ENCODE peak calls at places on chromosome 13, in four cellular contexts. B is NB4, Z is smooth muscle cell of the brain vasculature, D is NCI-H1930. H is an unnamed sample.

GRCh38 chr13:53778937-53779336 is 750.3 kb downstream of the OLFM4 start:
- DNase-seq in B (no peak), Z (no peak), D (no peak), H (no peak)

GRCh38 chr13:48334534-48335127 is 31.1 kb downstream of the RB1 start:
- DNase-seq in B (peak), D (no peak), Z (peak), H (no peak)

GRCh38 chr13:45412274-45413049 is 5.7 kb downstream of the SLC25A30 start:
- DNase-seq in Z (no peak), D (no peak), B (no peak), H (no peak)

GRCh38 chr13:74869846-74870245 is 612.1 kb downstream of the TBC1D4 start:
- DNase-seq in D (no peak), B (no peak), Z (no peak), H (no peak)

GRCh38 chr13:112168771-112169170 is 101.8 kb downstream of the SOX1 start:
- DNase-seq in D (no peak), Z (no peak), B (no peak), H (no peak)

GRCh38 chr13:46575843-46576242 is 22.9 kb downstream of the LRCH1 start:
- DNase-seq in B (no peak), Z (no peak), D (no peak), H (no peak)

GRCh38 chr13:41708648-41709175 is 251.4 kb downstream of the RGCC start:
- DNase-seq in Z (no peak), D (no peak), B (no peak), H (no peak)

GRCh38 chr13:30164141-30164540 is 143.2 kb downstream of the KATNAL1 start:
- DNase-seq in D (no peak), B (no peak), Z (no peak), H (no peak)

GRCh38 chr13:36752673-36753072 is 66.3 kb upstream of the RFXAP start:
- DNase-seq in D (no peak), B (no peak), Z (no peak), H (no peak)

GRCh38 chr13:104008571-104009435 is 942.6 kb upstream of the SLC10A2 start:
- DNase-seq in D (no peak), B (no peak), Z (no peak), H (no peak)

GRCh38 chr13:79538757-79539156 is 57.8 kb downstream of the NDFIP2 start:
- DNase-seq in Z (no peak), B (no peak), D (no peak), H (no peak)

GRCh38 chr13:111006508-111007031 is 91.7 kb upstream of the ANKRD10 start:
- DNase-seq in D (no peak), Z (peak), B (no peak), H (peak)

GRCh38 chr13:53151692-53152421 is 123.2 kb downstream of the OLFM4 start:
- DNase-seq in D (peak), Z (no peak), B (peak), H (peak)

GRCh38 chr13:94674609-94675348 is 37.6 kb downstream of the SOX21 start:
- DNase-seq in Z (no peak), D (peak), B (peak), H (peak)

GRCh38 chr13:73167046-73167820 is 108.4 kb downstream of the KLF5 start:
- DNase-seq in Z (no peak), D (no peak), B (no peak), H (no peak)

GRCh38 chr13:94829201-94829600 is 116.9 kb upstream of the SOX21 start:
- DNase-seq in Z (no peak), B (no peak), D (peak), H (no peak)

GRCh38 chr13:41418027-41418426 is 39.3 kb upstream of the RGCC start:
- DNase-seq in B (no peak), Z (peak), D (no peak), H (no peak)

GRCh38 chr13:79194272-79194671 is 211.8 kb downstream of the RBM26 start:
- DNase-seq in Z (no peak), D (no peak), B (peak), H (no peak)

GRCh38 chr13:49926019-49926418 is 10.1 kb downstream of the SPRYD7 start:
- DNase-seq in D (no peak), B (no peak), Z (no peak), H (no peak)

GRCh38 chr13:92804926-92805325 is 421.7 kb upstream of the GPC6 start:
- DNase-seq in Z (no peak), D (no peak), B (no peak), H (no peak)

GRCh38 chr13:74773263-74773662 is 639.1 kb upstream of the KLF12 start:
- DNase-seq in Z (no peak), B (no peak), D (no peak), H (no peak)

GRCh38 chr13:20769091-20769490 is 4.7 kb downstream of the EEF1AKMT1 start:
- DNase-seq in Z (no peak), D (no peak), B (no peak), H (no peak)

GRCh38 chr13:95698047-95698749 is 21.3 kb downstream of the DNAJC3 start:
- DNase-seq in B (no peak), Z (no peak), D (no peak), H (no peak)

GRCh38 chr13:36430247-36431203 is 1.8 kb upstream of the CCNA1 start:
- DNase-seq in Z (no peak), D (no peak), B (no peak), H (no peak)

GRCh38 chr13:26486550-26486949 is 70.9 kb upstream of the WASF3 start:
- DNase-seq in D (no peak), Z (no peak), B (no peak), H (no peak)

GRCh38 chr13:43077906-43078305 is 54.5 kb downstream of the DNAJC15 start:
- DNase-seq in B (no peak), Z (no peak), D (no peak), H (no peak)

GRCh38 chr13:91045351-91046034 is 302.0 kb upstream of the MIR17HG start:
- DNase-seq in B (peak), D (peak), Z (no peak), H (no peak)

GRCh38 chr13:76380436-76381065 is 505.7 kb downstream of the KCTD12 start:
- DNase-seq in B (no peak), Z (no peak), D (no peak), H (no peak)

GRCh38 chr13:77868717-77869116 is 49.9 kb downstream of the EDNRB start:
- DNase-seq in Z (no peak), B (no peak), D (no peak), H (no peak)

GRCh38 chr13:32752997-32753606 is 166.8 kb downstream of the PDS5B start:
- DNase-seq in Z (no peak), B (no peak), D (no peak), H (no peak)

H was measured in substantia nigra.